ENCODE peak calls at places on chromosomes 5 and 9, in five cellular contexts. L is RCC 7860, K is GM04503, U is H7, W is choroid plexus epithelial cell. D is an unnamed sample.

GRCh38 chr5:93611900-93612898 is 29.2 kb downstream of the NR2F1 start:
- DNase-seq in W (peak), L (no peak), U (peak), K (no peak), D (no peak)

GRCh38 chr5:6829150-6829784 is 116.0 kb downstream of the TENT4A start:
- DNase-seq in L (no peak), K (no peak), U (no peak), W (no peak), D (peak)

GRCh38 chr5:10374623-10375022 is 21.1 kb downstream of the MARCHF6 start:
- DNase-seq in W (no peak), U (no peak), L (no peak), K (no peak), D (no peak)

GRCh38 chr9:6739218-6739617 is 18.6 kb upstream of the KDM4C start:
- DNase-seq in W (peak), K (no peak), L (no peak), U (no peak), D (no peak)

GRCh38 chr5:168135897-168136296 is 155.5 kb upstream of the WWC1 start:
- DNase-seq in U (no peak), L (no peak), W (no peak), K (no peak), D (no peak)

GRCh38 chr5:10885026-10885425 is 124.0 kb upstream of the DAP start:
- DNase-seq in W (peak), K (no peak), L (peak), U (no peak), D (no peak)

GRCh38 chr5:39992617-39993203 is 567.9 kb upstream of the DAB2 start:
- DNase-seq in L (no peak), K (no peak), U (no peak), W (peak), D (no peak)

GRCh38 chr5:139164020-139164419 is 34.1 kb downstream of the SIL1 start:
- DNase-seq in W (no peak), U (no peak), K (no peak), L (no peak), D (no peak)

GRCh38 chr5:139593716-139594319 is 32.7 kb downstream of the UBE2D2 start:
- DNase-seq in U (no peak), L (peak), K (no peak), W (peak), D (no peak)

GRCh38 chr5:134506054-134507039 is 19.1 kb upstream of the JADE2 start:
- DNase-seq in W (no peak), U (peak), K (no peak), L (peak), D (no peak)

GRCh38 chr5:112737088-112737471 is 605 bp upstream of the APC start:
- DNase-seq in W (peak), L (no peak), K (no peak), U (no peak), D (no peak)

GRCh38 chr9:119487118-119487827 is 118.0 kb upstream of the BRINP1 start:
- DNase-seq in K (no peak), L (no peak), U (peak), W (no peak), D (no peak)

GRCh38 chr9:106956971-106957370 is 94.0 kb downstream of the ZNF462 start:
- DNase-seq in K (peak), W (peak), L (peak), U (no peak), D (peak)

GRCh38 chr5:93654676-93655075 is 71.7 kb downstream of the NR2F1 start:
- DNase-seq in L (no peak), U (no peak), W (peak), K (no peak), D (no peak)

GRCh38 chr9:33993104-33993503 is 55.6 kb downstream of the UBAP2 start:
- DNase-seq in K (no peak), L (no peak), W (no peak), U (no peak), D (no peak)

GRCh38 chr5:146345578-146346366 is 7.1 kb downstream of the POU4F3 start:
- DNase-seq in W (no peak), K (no peak), L (no peak), U (peak), D (no peak)

GRCh38 chr9:125631391-125632085 is 75.5 kb downstream of the MAPKAP1 start:
- DNase-seq in U (peak), L (peak), K (no peak), W (peak), D (no peak)

GRCh38 chr9:92763721-92764380 is 782 bp downstream of the BICD2 start:
- DNase-seq in W (no peak), U (peak), K (no peak), L (no peak), D (no peak)

GRCh38 chr5:111853748-111854147 is 96.8 kb upstream of the NREP start:
- DNase-seq in K (no peak), W (peak), U (no peak), L (no peak), D (no peak)

GRCh38 chr5:7873216-7873615 is 4.3 kb downstream of the MTRR start:
- DNase-seq in K (no peak), L (no peak), U (no peak), W (no peak), D (no peak)

GRCh38 chr5:83434929-83435328 is 36.6 kb upstream of the VCAN start:
- DNase-seq in W (no peak), U (no peak), K (no peak), L (no peak), D (no peak)